ENCODE peak calls at places on chromosome 11, in ten cellular contexts. P is vagina, E is transverse colon, S is suprapubic skin, Y is K562, F is GM12892, A is HL-60, V is spleen, Z is stomach, Q is GM12891. R is an unnamed sample.

GRCh38 chr11:61110255-61111059 is 8.2 kb downstream of the CD5 start:
- DNase-seq in S (no peak), F (no peak), E (no peak), Z (no peak), P (no peak), A (no peak), Y (no peak), V (no peak), Q (no peak), R (no peak)

GRCh38 chr11:87179621-87180020 is 141.9 kb downstream of the TMEM135 start:
- DNase-seq in S (no peak), Z (no peak), P (no peak), E (no peak), A (no peak), Q (no peak), F (no peak), Y (no peak), V (no peak), R (no peak)

GRCh38 chr11:34869425-34869824 is 46.8 kb downstream of the APIP start:
- DNase-seq in F (no peak), S (no peak), E (no peak), A (no peak), Z (no peak), V (no peak), Q (no peak), P (no peak), Y (no peak), R (no peak)

GRCh38 chr11:109590782-109591181 is 168.8 kb downstream of the C11orf87 start:
- DNase-seq in A (no peak), Z (no peak), V (no peak), E (no peak), F (no peak), Y (no peak), S (no peak), Q (no peak), P (no peak), R (no peak)

GRCh38 chr11:10930961-10931760 is 73.3 kb upstream of the ZBED5 start:
- DNase-seq in A (peak; percentile 26), S (peak; percentile 83), Q (peak; percentile 27), F (peak; percentile 25), Z (peak; percentile 53), E (peak; percentile 70), V (peak; percentile 85), P (peak; percentile 90), Y (peak; percentile 46), R (no peak)

GRCh38 chr11:73200256-73200655 is 17.8 kb upstream of the P2RY2 start:
- DNase-seq in A (peak; percentile 72), Y (no peak), Q (no peak), F (no peak), V (no peak), S (no peak), E (no peak), Z (no peak), P (no peak), R (no peak)

GRCh38 chr11:74154621-74155281 is 16.1 kb downstream of the C2CD3 start:
- DNase-seq in Q (no peak), Z (no peak), Y (no peak), E (no peak), A (no peak), S (no peak), P (no peak), F (no peak), V (no peak), R (no peak)

GRCh38 chr11:62880231-62880802 is 379 bp upstream of the SLC3A2 start:
- DNase-seq in F (no peak), Z (no peak), A (peak; percentile 73), S (peak; percentile 93), V (peak; percentile 87), Q (no peak), E (no peak), Y (peak; percentile 60), P (no peak), R (no peak)

GRCh38 chr11:128725630-128726461 is 32.0 kb downstream of the FLI1 start:
- DNase-seq in Q (no peak), Y (no peak), F (no peak), S (no peak), P (no peak), V (peak; percentile 80), E (peak; percentile 41), A (peak; percentile 93), Z (no peak), R (no peak)

GRCh38 chr11:126443120-126443519 is 87.6 kb downstream of the ST3GAL4 start:
- DNase-seq in Z (no peak), Q (no peak), A (no peak), P (no peak), F (no peak), V (no peak), S (no peak), Y (no peak), E (no peak), R (no peak)

GRCh38 chr11:69797156-69797555 is 22.0 kb upstream of the FGF4 start:
- DNase-seq in A (no peak), Z (no peak), S (no peak), Y (no peak), V (no peak), Q (no peak), F (no peak), P (no peak), E (no peak), R (no peak)

GRCh38 chr11:12209096-12209495 is 98.7 kb downstream of the MICAL2 start:
- DNase-seq in P (no peak), Z (no peak), E (no peak), Y (no peak), A (no peak), F (no peak), S (no peak), V (no peak), Q (no peak), R (no peak)
- TF ChIP-seq POLR2AphosphoS5 in P (no peak), Z (no peak), E (no peak), Y (no peak), A (no peak), F (no peak), S (no peak), V (no peak), Q (no peak), R (no peak)

GRCh38 chr11:48088682-48089050 is 108.3 kb downstream of the PTPRJ start:
- DNase-seq in S (no peak), V (no peak), Z (no peak), A (no peak), F (no peak), E (no peak), Y (no peak), P (no peak), Q (no peak), R (no peak)
- TF ChIP-seq POLR2AphosphoS5 in S (no peak), V (no peak), Z (no peak), A (no peak), F (no peak), E (no peak), Y (no peak), P (no peak), Q (no peak), R (no peak)

DNA sequence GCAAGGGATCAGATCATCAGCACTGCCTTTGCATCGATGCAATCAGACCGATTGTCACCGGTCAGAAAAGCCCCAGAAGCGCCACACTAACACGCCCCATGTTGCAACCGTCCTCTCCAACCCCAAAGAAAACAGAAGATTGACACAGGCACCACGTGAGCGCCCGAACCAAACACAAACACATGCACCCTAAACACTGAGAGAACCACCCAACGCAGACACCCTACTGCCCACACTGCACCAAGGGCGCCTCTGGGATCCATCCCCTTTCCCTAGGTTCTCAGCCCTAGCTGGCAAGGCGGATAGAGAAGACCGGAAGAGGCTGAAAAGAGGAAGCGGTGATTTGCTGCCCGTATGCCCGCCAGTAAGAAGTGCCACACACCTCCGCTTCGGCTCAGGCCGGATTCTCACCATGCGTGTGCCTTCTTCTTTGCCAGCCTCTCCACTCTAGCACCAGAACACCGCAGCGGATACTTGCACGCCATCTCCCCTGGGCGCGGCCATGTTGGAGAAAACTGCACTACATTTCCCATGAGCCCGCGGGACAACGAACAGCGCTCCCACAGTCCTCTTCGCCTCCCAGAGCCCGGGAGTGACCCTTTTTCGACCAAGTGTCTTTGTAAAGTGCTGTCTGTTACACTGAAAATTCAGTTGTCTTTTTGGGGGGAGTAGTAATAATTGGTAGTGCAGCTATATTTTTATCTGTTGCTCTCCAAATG is at the start of gene ALKBH8:
- DNase-seq in P (no peak), F (no peak), Q (peak; percentile 26), S (peak; percentile 79), Z (peak; percentile 75), Y (peak; percentile 73), V (peak; percentile 92), A (peak; percentile 83), E (peak; percentile 81), R (peak; percentile 54)
- TF ChIP-seq POLR2AphosphoS5 in P (peak; percentile 74), F (peak; percentile 57), Q (no peak), S (no peak), Z (no peak), Y (no peak), V (peak; percentile 76), A (no peak), E (peak; percentile 44), R (peak; percentile 75)

GRCh38 chr11:64929625-64930024 is 5.1 kb downstream of the PPP2R5B start:
- DNase-seq in F (no peak), Y (no peak), E (no peak), S (peak; percentile 3), A (no peak), P (no peak), V (no peak), Z (no peak), Q (no peak), R (no peak)

GRCh38 chr11:64926689-64927088 is 2.2 kb downstream of the PPP2R5B start:
- DNase-seq in S (peak; percentile 58), E (no peak), Z (no peak), Q (no peak), V (no peak), Y (no peak), F (no peak), P (no peak), A (no peak), R (no peak)

GRCh38 chr11:64930346-64930745 is 5.3 kb downstream of the GPHA2 start:
- DNase-seq in Y (no peak), V (no peak), E (no peak), F (no peak), S (peak; percentile 26), P (no peak), Q (no peak), Z (no peak), A (no peak), R (no peak)

GRCh38 chr11:64931290-64931689 is 4.4 kb downstream of the GPHA2 start:
- DNase-seq in A (no peak), P (no peak), S (no peak), Z (no peak), F (no peak), V (no peak), Y (no peak), E (no peak), Q (no peak), R (no peak)

DNA sequence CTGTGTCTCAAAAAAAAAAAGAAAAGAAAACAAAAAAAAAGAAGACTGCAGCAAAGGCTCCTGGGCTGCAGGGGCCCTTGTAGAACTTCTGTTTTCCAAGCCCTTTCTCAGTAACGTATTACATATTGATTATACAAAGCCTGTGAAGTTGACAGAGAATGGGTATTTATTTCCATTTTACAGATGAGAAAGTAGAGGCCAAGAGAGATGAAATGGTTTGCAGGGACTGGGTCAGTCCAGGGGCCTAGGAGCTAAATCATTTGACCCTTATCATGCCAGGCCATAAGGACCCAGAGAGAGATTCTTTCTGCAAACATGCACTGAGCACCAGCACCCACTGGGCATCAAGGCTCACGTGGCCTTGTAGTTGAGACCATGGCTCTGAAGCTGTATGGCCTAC is 4.5 kb downstream of the PPP2R5B start:
- DNase-seq in S (peak; percentile 8), V (no peak), F (no peak), Z (no peak), Y (no peak), P (no peak), Q (no peak), E (no peak), A (no peak), R (no peak)
- TF ChIP-seq POLR2AphosphoS5 in S (no peak), V (no peak), F (no peak), Z (no peak), Y (no peak), P (no peak), Q (no peak), E (no peak), A (no peak), R (no peak)

R was measured in Panc1.